ENCODE peak calls at places on chromosomes 2 and 18, in six cellular contexts. R is AG09309, D is AG09319, A is fibroblast of lung, Z is pancreas, J is endothelial cell. O is an unnamed sample.

GRCh38 chr2:897091-897490 is 53.6 kb upstream of the SNTG2 start:
- DNase-seq in R (no peak), D (no peak), A (no peak), Z (no peak), J (no peak), O (no peak)

GRCh38 chr2:219614076-219614860 is 13.2 kb upstream of the SLC4A3 start:
- DNase-seq in R (no peak), D (no peak), A (no peak), Z (no peak), J (no peak), O (no peak)

GRCh38 chr2:219118504-219118903 is 42.1 kb downstream of the NHEJ1 start:
- DNase-seq in R (no peak), D (no peak), A (no peak), Z (no peak), J (no peak), O (no peak)

GRCh38 chr18:48956378-48956777 is 5.6 kb upstream of the SMAD7 start:
- DNase-seq in R (peak; percentile 62), D (no peak), A (peak; percentile 87), Z (no peak), J (no peak), O (no peak)

GRCh38 chr2:144015655-144016245 is 504.2 kb downstream of the ZEB2 start:
- DNase-seq in R (peak; percentile 89), D (peak; percentile 38), A (peak; percentile 89), Z (no peak), J (no peak), O (no peak)

GRCh38 chr18:22052405-22053105 is 116.8 kb upstream of the GATA6 start:
- DNase-seq in R (no peak), D (no peak), A (no peak), Z (no peak), J (no peak), O (no peak)

GRCh38 chr18:12238861-12239260 is 15.3 kb upstream of the CIDEA start:
- DNase-seq in R (no peak), D (no peak), A (peak; percentile 26), Z (no peak), J (no peak), O (no peak)

GRCh38 chr2:168780671-168781071 is 21.8 kb upstream of the NOSTRIN start:
- DNase-seq in R (no peak), D (no peak), A (no peak), Z (no peak), J (no peak), O (no peak)

GRCh38 chr2:166494140-166494544 is at the start of gene SCN7A:
- DNase-seq in R (no peak), D (no peak), A (peak; percentile 86), Z (peak; percentile 10), J (peak; percentile 32), O (peak; percentile 45)

GRCh38 chr2:221385716-221386115 is 186.4 kb downstream of the EPHA4 start:
- DNase-seq in R (no peak), D (no peak), A (no peak), Z (no peak), J (no peak), O (no peak)

GRCh38 chr2:189613077-189613636 is 32.6 kb upstream of the SLC40A1 start:
- DNase-seq in R (peak; percentile 55), D (no peak), A (peak; percentile 88), Z (no peak), J (no peak), O (no peak)

GRCh38 chr18:48996901-48997463 is 46.2 kb upstream of the SMAD7 start:
- DNase-seq in R (peak; percentile 95), D (peak; percentile 68), A (peak; percentile 74), Z (no peak), J (no peak), O (no peak)

GRCh38 chr18:46555213-46555612 is 101.8 kb downstream of the LOXHD1 start:
- DNase-seq in R (no peak), D (no peak), A (no peak), Z (no peak), J (no peak), O (no peak)

DNA sequence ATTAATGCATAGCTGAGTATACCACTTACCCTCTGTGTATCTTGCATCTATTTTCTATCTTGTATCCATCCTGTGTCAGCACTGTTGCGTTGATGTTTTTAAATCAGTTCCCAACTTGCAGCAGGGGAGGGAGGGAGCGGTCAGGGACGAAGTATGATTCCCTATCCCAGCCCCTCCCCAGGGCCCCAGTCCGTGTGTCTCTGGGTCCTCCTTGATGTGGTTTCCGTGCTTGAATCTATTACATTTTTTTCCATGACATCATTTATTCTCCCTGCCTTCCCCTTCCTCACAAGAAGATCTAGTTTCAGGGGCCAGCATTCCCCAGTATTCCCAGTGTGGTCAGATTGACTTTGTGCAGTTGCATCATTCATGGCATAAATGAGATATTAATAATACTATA is 479.3 kb downstream of the PTPRM start:
- DNase-seq in R (no peak), D (no peak), A (no peak), Z (no peak), J (no peak), O (no peak)
- TF ChIP-seq CTCF in R (no peak), D (no peak), A (no peak), Z (no peak), J (no peak), O (no peak)

GRCh38 chr2:201361078-201361477 is 3.9 kb upstream of the FLACC1 start:
- DNase-seq in R (no peak), D (no peak), A (no peak), Z (no peak), J (no peak), O (no peak)
- TF ChIP-seq CTCF in R (no peak), D (no peak), A (no peak), Z (no peak), J (no peak), O (no peak)

DNA sequence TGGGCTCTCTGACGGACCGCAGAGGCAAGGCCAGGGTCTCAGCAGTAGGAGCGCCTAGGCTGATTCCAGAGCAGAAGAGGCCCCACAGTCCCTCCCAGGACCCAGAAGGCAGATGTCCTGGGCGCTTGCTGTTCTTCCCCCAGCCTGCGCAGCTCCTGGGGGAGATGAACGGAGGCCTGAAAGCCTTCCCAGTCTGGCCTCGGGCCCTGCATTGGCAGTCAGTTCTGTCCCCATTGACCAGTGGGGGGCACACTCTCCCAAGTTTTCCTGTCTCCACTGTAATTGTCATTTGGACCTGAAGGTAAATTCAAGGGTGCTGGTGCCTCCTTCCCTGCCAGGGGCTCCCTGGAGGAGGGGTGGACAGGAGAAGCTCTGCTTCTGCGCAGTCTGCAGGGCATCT is 345.7 kb downstream of the CYP26B1 start:
- DNase-seq in R (no peak), D (no peak), A (peak; percentile 50), Z (no peak), J (peak; percentile 81), O (peak; percentile 10)
- TF ChIP-seq CTCF in R (peak; percentile 79), D (peak; percentile 75), A (peak; percentile 56), Z (peak; percentile 17), J (peak; percentile 47), O (no peak)

DNA sequence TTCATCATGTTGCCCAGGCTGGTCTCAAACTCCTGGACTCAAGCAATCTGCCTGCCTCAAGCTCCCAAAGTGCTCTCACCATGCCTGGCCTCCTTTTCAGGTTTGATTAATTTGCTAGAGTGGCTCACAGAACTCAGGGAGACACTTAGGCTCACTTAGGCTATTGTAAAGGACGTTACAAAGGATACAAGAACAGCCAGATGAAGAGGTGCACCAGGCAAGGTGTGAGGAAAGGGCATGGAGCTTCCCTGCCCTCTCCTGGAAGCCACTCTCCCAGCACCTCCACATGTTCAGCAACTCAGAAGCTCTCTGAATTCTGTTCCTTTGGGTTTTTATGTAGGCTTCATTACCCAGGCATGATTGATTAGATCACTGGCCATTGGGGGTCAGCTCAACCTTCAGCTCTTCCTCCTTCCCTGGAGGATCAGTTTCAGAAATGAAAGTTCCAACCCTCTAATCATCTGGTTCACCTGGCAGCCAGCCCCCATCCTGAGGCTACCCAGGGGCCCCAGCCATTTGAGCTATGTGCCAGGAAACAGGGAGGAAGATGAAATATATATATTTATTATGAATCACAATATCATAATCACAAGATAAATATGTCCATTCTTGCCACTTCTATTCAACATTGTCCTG is 78.7 kb upstream of the RGPD5 start:
- DNase-seq in R (no peak), D (no peak), A (no peak), Z (peak; percentile 23), J (no peak), O (no peak)
- TF ChIP-seq CTCF in R (peak; percentile 48), D (peak; percentile 29), A (no peak), Z (peak; percentile 35), J (no peak), O (no peak)

GRCh38 chr2:207711750-207712487 is 479 bp downstream of the CCNYL1 start:
- DNase-seq in R (no peak), D (no peak), A (peak; percentile 33), Z (peak; percentile 49), J (peak; percentile 50), O (peak; percentile 68)

GRCh38 chr2:207716061-207716460 is 4.6 kb downstream of the CCNYL1 start:
- DNase-seq in R (no peak), D (no peak), A (no peak), Z (no peak), J (no peak), O (no peak)

GRCh38 chr2:207706936-207707860 is 4.2 kb upstream of the CCNYL1 start:
- DNase-seq in R (no peak), D (no peak), A (no peak), Z (no peak), J (no peak), O (no peak)

DNA sequence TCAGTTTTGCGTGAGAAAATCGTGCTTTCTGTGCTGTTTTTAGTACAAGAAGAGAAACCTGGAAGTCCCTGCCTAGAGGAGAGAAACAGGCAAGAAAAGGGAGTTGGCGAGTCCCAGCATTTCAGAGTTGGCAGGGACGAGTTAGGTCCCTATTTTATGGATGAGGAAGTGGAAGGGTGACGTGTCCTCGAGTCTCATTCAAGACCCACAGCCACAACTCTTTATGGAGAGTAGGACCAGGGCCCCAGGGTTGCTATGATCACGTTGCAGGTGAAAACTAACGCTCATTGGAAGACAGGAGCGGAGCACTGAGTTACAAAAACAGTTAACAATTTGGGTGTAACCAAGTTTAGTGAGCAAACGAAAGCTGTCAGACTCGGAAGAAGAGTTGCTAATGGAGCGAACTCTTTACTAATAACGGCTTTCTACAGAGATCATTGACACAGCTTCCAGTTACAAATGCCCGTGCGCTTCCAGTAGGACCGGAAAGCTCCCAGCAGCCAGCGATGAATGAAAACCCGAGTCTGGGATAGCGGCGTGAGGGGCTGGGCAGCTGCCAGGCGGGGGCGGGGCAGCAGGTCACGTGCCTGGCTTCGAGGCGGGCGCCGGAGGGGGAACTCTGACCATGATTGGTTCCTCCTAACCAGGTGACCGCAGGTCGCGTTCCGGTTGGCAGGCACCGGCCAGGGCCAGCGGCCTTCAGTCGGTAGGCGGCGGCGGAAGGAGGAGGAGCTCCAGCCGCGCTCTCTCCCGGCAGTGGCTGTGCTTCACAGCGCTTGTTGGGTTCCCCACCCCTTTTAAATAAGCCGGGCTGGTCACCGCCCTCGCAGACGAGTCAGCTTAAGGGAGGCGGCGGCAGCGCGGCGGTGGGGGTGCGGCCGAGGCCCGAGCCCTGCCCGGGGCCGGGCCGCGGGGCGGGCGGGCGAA is at the start of gene CCNYL1:
- DNase-seq in R (peak; percentile 98), D (peak; percentile 98), A (peak; percentile 99), Z (peak; percentile 99), J (peak; percentile 98), O (peak; percentile 98)
- TF ChIP-seq CTCF in R (peak; percentile 7), D (peak; percentile 1), A (peak; percentile 11), Z (peak; percentile 32), J (no peak), O (no peak)

DNA sequence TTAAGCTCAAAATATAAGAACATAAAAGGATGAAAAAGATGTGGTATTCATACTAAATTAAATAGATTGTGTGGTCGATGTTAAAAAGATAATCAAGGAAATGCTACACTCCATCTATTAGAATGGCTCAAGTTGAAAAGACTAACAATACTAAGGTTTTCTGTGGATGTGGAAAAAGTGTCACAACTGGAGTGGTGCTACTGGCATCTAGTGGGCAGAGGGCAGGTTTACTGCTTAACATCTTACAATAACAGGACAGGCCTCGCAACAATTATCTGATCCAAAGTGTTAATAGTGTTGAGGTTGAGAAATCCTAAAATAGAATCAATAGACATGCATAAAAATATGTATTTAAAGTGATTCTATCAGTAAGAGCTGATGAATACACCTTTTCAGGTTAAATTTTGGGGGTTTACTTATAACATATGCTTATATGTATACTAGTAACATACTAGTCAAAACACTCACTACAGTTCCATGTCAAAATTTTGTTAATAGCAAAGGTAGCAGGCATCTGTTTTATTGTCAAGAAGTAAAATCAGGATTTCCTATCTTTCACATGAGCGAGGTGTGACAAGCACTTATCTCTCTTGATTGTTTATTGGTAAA is 91.5 kb upstream of the TMEFF2 start:
- DNase-seq in R (peak; percentile 28), D (peak; percentile 15), A (peak; percentile 75), Z (no peak), J (peak; percentile 17), O (no peak)
- TF ChIP-seq CTCF in R (peak; percentile 74), D (peak; percentile 65), A (peak; percentile 74), Z (no peak), J (peak; percentile 33), O (no peak)

O was measured in activated CD8-positive, alpha-beta T cell treated with anti-CD3 and anti-CD28 coated beads for 36 hours.